ENCODE peak calls at places on chromosomes 5 and 9, in four cellular contexts. F, D, B and K are unnamed samples.

GRCh38 chr9:36137392-36138004 is 965 bp downstream of the GLIPR2 start:
- DNase-seq in F (no peak), B (no peak), D (no peak), K (no peak)

GRCh38 chr5:180034564-180034963 is 37.0 kb downstream of the RNF130 start:
- DNase-seq in B (no peak), D (no peak), F (no peak), K (no peak)

GRCh38 chr9:35728041-35728971 is 3.7 kb downstream of the TLN1 start:
- DNase-seq in F (no peak), B (no peak), D (peak), K (peak)

GRCh38 chr5:53069626-53070025 is 39.9 kb downstream of the MOCS2 start:
- DNase-seq in B (no peak), D (no peak), F (no peak), K (no peak)

GRCh38 chr5:108884736-108885135 is 137.0 kb downstream of the FER start:
- DNase-seq in D (no peak), F (no peak), B (no peak), K (no peak)

GRCh38 chr9:12935714-12936113 is 160.9 kb downstream of the LURAP1L start:
- DNase-seq in F (no peak), B (no peak), D (no peak), K (no peak)

GRCh38 chr5:151072234-151073025 is 8.4 kb downstream of the TNIP1 start:
- DNase-seq in F (peak), B (no peak), D (no peak), K (no peak)

GRCh38 chr5:9861664-9862256 is 231.6 kb upstream of the TAS2R1 start:
- DNase-seq in F (no peak), D (no peak), B (no peak), K (no peak)

GRCh38 chr5:65017636-65018035 is 248.9 kb downstream of the CWC27 start:
- DNase-seq in B (no peak), D (no peak), F (no peak), K (no peak)

GRCh38 chr5:4005335-4005734 is 409.7 kb downstream of the IRX1 start:
- DNase-seq in B (no peak), F (no peak), D (no peak), K (no peak)

GRCh38 chr9:127805620-127806019 is 2.9 kb downstream of the FPGS start:
- DNase-seq in B (peak), F (peak), D (peak), K (peak)

GRCh38 chr9:130869250-130869649 is 27.4 kb downstream of the QRFP start:
- DNase-seq in F (no peak), B (no peak), D (no peak), K (no peak)

GRCh38 chr5:168740821-168741213 is 161.6 kb upstream of the PANK3 start:
- DNase-seq in B (no peak), D (no peak), F (no peak), K (no peak)

GRCh38 chr9:68832101-68832500 is 127.1 kb downstream of the PIP5K1B start:
- DNase-seq in D (no peak), B (no peak), F (no peak), K (no peak)

GRCh38 chr9:76905984-76906861 is at the start of gene PRUNE2:
- DNase-seq in B (peak), F (no peak), D (peak), K (no peak)

GRCh38 chr9:92003308-92004044 is 53.4 kb upstream of the ROR2 start:
- DNase-seq in D (no peak), F (no peak), B (no peak), K (no peak)

GRCh38 chr9:135083241-135083810 is 4.1 kb upstream of the OLFM1 start:
- DNase-seq in D (no peak), B (no peak), F (no peak), K (no peak)

GRCh38 chr5:10209004-10209403 is 40.7 kb downstream of the ATPSCKMT start:
- DNase-seq in F (no peak), B (no peak), D (no peak), K (no peak)

GRCh38 chr5:161676109-161676508 is 9.4 kb upstream of the GABRA6 start:
- DNase-seq in F (no peak), B (no peak), D (no peak), K (peak)

GRCh38 chr5:75734913-75735789 is 17.9 kb upstream of the POC5 start:
- DNase-seq in D (peak), B (peak), F (peak), K (peak)

GRCh38 chr9:4305586-4305985 is 5.7 kb upstream of the GLIS3 start:
- DNase-seq in B (no peak), D (no peak), F (no peak), K (no peak)

GRCh38 chr5:14039063-14039462 is 94.6 kb upstream of the DNAH5 start:
- DNase-seq in D (no peak), F (no peak), B (no peak), K (peak)

GRCh38 chr9:81798606-81799005 is 109.3 kb upstream of the TLE1 start:
- DNase-seq in B (no peak), D (no peak), F (no peak), K (no peak)

GRCh38 chr5:74636149-74636548 is 4.4 kb downstream of the ENC1 start:
- DNase-seq in B (no peak), F (no peak), D (no peak), K (no peak)

GRCh38 chr9:98335666-98336065 is 80.2 kb upstream of the TBC1D2 start:
- DNase-seq in D (no peak), F (no peak), B (no peak), K (no peak)

GRCh38 chr5:393846-394275 is 49.1 kb upstream of the EXOC3 start:
- DNase-seq in F (no peak), B (no peak), D (no peak), K (no peak)

GRCh38 chr5:142184939-142185526 is 76.5 kb downstream of the NDFIP1 start:
- DNase-seq in F (no peak), B (no peak), D (no peak), K (no peak)

GRCh38 chr5:125476888-125477585 is 730.6 kb upstream of the ZNF608 start:
- DNase-seq in B (no peak), F (no peak), D (no peak), K (no peak)
- TF ChIP-seq PHF8 in B (no peak), F (no peak), D (no peak), K (no peak)

GRCh38 chr5:62969409-62970120 is 390.9 kb downstream of the LRRC70 start:
- DNase-seq in F (no peak), B (no peak), D (no peak), K (no peak)
- TF ChIP-seq PHF8 in F (no peak), B (no peak), D (no peak), K (no peak)

GRCh38 chr5:111848374-111848914 is 91.5 kb upstream of the NREP start:
- DNase-seq in B (no peak), F (no peak), D (no peak), K (no peak)
- TF ChIP-seq PHF8 in B (no peak), F (no peak), D (no peak), K (no peak)

GRCh38 chr9:124868511-124869465 is 6.9 kb downstream of the ARPC5L start:
- DNase-seq in F (peak), B (no peak), D (peak), K (peak)

GRCh38 chr9:124869466-124869985 is 7.6 kb downstream of the ARPC5L start:
- DNase-seq in D (peak), B (no peak), F (no peak), K (no peak)

GRCh38 chr9:124871156-124871561 is 9.2 kb downstream of the ARPC5L start:
- DNase-seq in B (no peak), F (no peak), D (no peak), K (no peak)

GRCh38 chr9:124870723-124871122 is 8.8 kb downstream of the ARPC5L start:
- DNase-seq in F (no peak), D (no peak), B (no peak), K (no peak)

DNA sequence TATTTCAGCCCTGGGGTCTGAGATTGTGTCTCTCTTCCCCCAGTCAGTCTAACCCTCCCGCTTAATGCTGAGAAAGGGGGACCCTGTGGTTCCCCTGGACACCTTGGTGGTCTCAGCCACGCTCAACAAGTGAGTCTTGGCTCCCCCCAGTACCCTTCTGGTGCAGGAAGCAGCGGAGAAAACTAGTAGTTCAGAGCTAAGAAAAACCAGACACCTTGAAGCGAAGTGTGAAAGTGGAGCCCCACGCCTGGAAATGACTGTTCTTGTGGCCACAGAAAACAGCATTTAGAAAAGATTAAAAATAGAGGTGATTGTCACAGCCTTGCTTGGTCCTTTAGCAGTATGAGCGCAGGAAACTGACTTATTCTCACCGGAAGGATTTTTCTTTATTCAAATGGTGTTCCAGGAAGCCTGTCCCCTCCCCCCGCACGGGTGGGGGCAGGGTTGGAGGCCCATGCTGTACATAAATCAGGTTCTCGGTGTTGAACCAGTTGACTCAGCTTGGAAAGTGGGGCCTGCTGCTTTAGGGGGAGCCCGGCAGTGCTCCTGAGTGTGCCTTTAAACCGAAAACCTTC is 8.1 kb downstream of the ARPC5L start:
- DNase-seq in D (peak), B (no peak), F (no peak), K (peak)
- TF ChIP-seq PHF8 in D (no peak), B (no peak), F (no peak), K (no peak)

GRCh38 chr5:178757410-178757809 is 27.0 kb upstream of the ZNF354A start:
- DNase-seq in F (no peak), D (no peak), B (no peak), K (no peak)
- TF ChIP-seq PHF8 in F (no peak), D (no peak), B (no peak), K (no peak)

DNA sequence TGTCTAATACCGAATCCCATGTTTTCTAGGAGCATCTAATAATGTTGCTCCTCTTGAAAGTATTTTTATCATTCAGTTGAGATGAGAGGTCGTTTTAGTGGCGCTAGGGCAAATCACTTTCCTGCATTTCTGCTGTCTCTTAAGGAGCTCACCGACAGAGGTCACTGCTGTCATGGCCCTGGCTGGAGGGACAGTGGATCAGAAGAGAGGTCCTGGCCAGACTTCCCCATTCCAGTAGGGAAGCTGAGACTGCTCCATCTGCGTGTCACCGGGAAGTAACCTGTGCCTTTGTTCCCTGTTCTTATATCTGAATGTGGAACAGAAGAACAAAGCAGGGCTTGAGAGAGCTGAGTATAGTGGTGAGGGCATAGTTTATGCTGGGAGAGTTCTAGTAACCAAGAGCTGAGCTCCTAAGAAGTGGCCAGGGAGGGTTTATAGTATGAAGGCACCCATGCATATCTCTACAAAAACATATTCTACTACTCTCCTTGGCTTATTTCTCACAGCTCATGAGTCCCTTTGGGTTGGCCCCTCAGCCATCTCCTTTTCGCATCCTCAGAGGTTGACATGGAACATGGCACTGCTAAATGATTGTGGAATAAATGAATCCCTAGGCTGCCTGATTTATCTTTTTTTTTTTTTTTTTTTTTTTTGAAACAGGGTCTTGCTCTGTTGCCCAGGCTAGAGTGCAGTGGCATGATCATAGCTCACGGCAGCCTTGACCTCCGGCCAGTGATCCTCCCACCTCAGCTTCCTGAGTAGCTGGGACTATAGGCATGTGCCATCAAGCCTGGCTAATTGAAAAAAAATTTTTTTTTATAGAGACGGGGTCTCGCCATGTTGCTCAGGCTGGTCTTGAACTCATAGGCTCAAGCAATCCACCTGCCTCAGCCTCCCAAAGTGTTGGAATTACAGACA is 27.2 kb downstream of the ATP6V0E1 start:
- DNase-seq in F (no peak), D (no peak), B (no peak), K (peak)
- TF ChIP-seq PHF8 in F (no peak), D (no peak), B (no peak), K (no peak)

GRCh38 chr5:15682122-15682521 is 182.1 kb downstream of the FBXL7 start:
- DNase-seq in B (no peak), D (no peak), F (no peak), K (no peak)

GRCh38 chr5:15687401-15687800 is 187.4 kb downstream of the FBXL7 start:
- DNase-seq in B (no peak), D (no peak), F (no peak), K (no peak)

GRCh38 chr5:15682566-15682965 is 182.6 kb downstream of the FBXL7 start:
- DNase-seq in F (no peak), B (no peak), D (no peak), K (no peak)

DNA sequence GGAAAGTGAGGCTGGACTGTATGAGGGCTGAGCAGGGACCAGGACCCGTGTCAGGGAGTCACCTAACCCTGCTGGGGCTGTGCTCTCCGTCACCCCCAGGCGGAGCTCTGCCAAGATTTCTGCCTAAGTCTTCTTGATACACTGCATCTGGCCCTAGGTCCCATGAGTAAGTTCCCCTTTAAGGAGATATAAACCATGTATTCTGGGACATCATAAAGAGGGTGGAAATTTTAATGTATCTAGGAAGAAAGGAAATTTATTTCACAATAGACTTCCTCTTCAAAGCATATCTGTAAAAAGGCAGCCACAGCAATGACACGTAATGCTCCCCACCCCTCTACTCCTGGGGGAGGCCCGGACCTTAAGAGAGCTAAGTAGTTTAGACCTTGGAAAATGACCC is 183.4 kb downstream of the FBXL7 start:
- DNase-seq in B (peak), F (no peak), D (no peak), K (peak)
- TF ChIP-seq PHF8 in B (no peak), F (no peak), D (no peak), K (no peak)

DNA sequence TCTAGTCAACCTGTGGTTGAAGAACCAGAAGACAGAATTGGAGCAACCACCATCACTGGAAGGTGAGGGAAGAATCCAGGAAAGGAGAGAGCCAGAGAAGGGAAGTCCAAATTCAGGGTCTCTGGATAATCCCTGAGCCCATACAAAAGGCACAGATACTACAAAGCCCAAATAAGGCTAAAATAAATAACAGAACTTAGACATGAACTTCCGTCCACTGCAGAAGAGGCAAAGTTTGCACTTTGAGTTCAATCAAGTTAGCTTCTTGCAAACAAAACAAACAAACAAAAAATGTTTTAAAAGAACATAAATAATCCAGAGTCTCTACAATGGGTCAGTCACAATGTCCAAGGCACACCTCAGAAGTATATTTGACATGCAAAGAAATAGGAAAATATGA is 21.0 kb downstream of the CFAP77 start:
- DNase-seq in F (no peak), D (no peak), B (no peak), K (no peak)
- TF ChIP-seq PHF8 in F (no peak), D (no peak), B (no peak), K (no peak)